ENCODE peak calls at places on chromosomes 7 and 10, in six cellular contexts. One of them, this sample, is unnamed.

GRCh38 chr7:139117599-139118233 is 8.2 kb upstream of the ZC3HAV1 start:
- DNase-seq in fibroblast of mammary gland: no peak
- DNase-seq in fibroblast of pulmonary artery: no peak
- DNase-seq in OCI-LY7: no peak
- DNase-seq in A673: no peak
- DNase-seq in brain microvascular endothelial cell: no peak
- DNase-seq in this sample: no peak

GRCh38 chr7:11807000-11807399 is 25.0 kb downstream of the THSD7A start:
- DNase-seq in fibroblast of mammary gland: no peak
- DNase-seq in fibroblast of pulmonary artery: no peak
- DNase-seq in OCI-LY7: no peak
- DNase-seq in A673: no peak
- DNase-seq in brain microvascular endothelial cell: no peak
- DNase-seq in this sample: no peak

GRCh38 chr7:2151801-2152612 is 80.7 kb downstream of the MAD1L1 start:
- DNase-seq in fibroblast of mammary gland: no peak
- DNase-seq in fibroblast of pulmonary artery: no peak
- DNase-seq in OCI-LY7: no peak
- DNase-seq in A673: no peak
- DNase-seq in brain microvascular endothelial cell: no peak
- DNase-seq in this sample: no peak

GRCh38 chr7:135194494-135195095 is 16.7 kb downstream of the WDR91 start:
- DNase-seq in fibroblast of mammary gland: peak
- DNase-seq in fibroblast of pulmonary artery: no peak
- DNase-seq in OCI-LY7: no peak
- DNase-seq in A673: peak
- DNase-seq in brain microvascular endothelial cell: peak
- DNase-seq in this sample: no peak

GRCh38 chr10:16995867-16996529 is 133.6 kb downstream of the CUBN start:
- DNase-seq in fibroblast of mammary gland: peak
- DNase-seq in fibroblast of pulmonary artery: peak
- DNase-seq in OCI-LY7: no peak
- DNase-seq in A673: peak
- DNase-seq in brain microvascular endothelial cell: peak
- DNase-seq in this sample: no peak

GRCh38 chr7:128017880-128018845 is 13.1 kb downstream of the LRRC4 start:
- DNase-seq in fibroblast of mammary gland: no peak
- DNase-seq in fibroblast of pulmonary artery: peak
- DNase-seq in OCI-LY7: no peak
- DNase-seq in A673: no peak
- DNase-seq in brain microvascular endothelial cell: no peak
- DNase-seq in this sample: no peak

GRCh38 chr10:79102056-79102874 is 33.5 kb downstream of the ZMIZ1 start:
- DNase-seq in fibroblast of mammary gland: no peak
- DNase-seq in fibroblast of pulmonary artery: no peak
- DNase-seq in OCI-LY7: no peak
- DNase-seq in A673: no peak
- DNase-seq in brain microvascular endothelial cell: no peak
- DNase-seq in this sample: no peak

GRCh38 chr7:87517136-87517805 is 41.8 kb upstream of the ABCB4 start:
- DNase-seq in fibroblast of mammary gland: peak
- DNase-seq in fibroblast of pulmonary artery: no peak
- DNase-seq in OCI-LY7: no peak
- DNase-seq in A673: no peak
- DNase-seq in brain microvascular endothelial cell: no peak
- DNase-seq in this sample: peak

GRCh38 chr10:93224005-93224779 is 150.5 kb downstream of the CYP26A1 start:
- DNase-seq in fibroblast of mammary gland: peak
- DNase-seq in fibroblast of pulmonary artery: no peak
- DNase-seq in OCI-LY7: no peak
- DNase-seq in A673: no peak
- DNase-seq in brain microvascular endothelial cell: no peak
- DNase-seq in this sample: no peak

GRCh38 chr10:59177031-59177861 is 803 bp downstream of the PHYHIPL start:
- DNase-seq in fibroblast of mammary gland: peak
- DNase-seq in fibroblast of pulmonary artery: peak
- DNase-seq in OCI-LY7: no peak
- DNase-seq in A673: peak
- DNase-seq in brain microvascular endothelial cell: peak
- DNase-seq in this sample: no peak

GRCh38 chr7:45564485-45564884 is 9.7 kb upstream of the ADCY1 start:
- DNase-seq in fibroblast of mammary gland: no peak
- DNase-seq in fibroblast of pulmonary artery: no peak
- DNase-seq in OCI-LY7: no peak
- DNase-seq in A673: no peak
- DNase-seq in brain microvascular endothelial cell: no peak
- DNase-seq in this sample: no peak

GRCh38 chr10:28569506-28570159 is 36.7 kb downstream of the WAC start:
- DNase-seq in fibroblast of mammary gland: peak
- DNase-seq in fibroblast of pulmonary artery: peak
- DNase-seq in OCI-LY7: no peak
- DNase-seq in A673: no peak
- DNase-seq in brain microvascular endothelial cell: peak
- DNase-seq in this sample: no peak

GRCh38 chr10:60434418-60435046 is 44.9 kb upstream of the ANK3 start:
- DNase-seq in fibroblast of mammary gland: peak
- DNase-seq in fibroblast of pulmonary artery: peak
- DNase-seq in OCI-LY7: peak
- DNase-seq in A673: peak
- DNase-seq in brain microvascular endothelial cell: peak
- DNase-seq in this sample: peak

GRCh38 chr7:77316219-77316978 is 99.8 kb downstream of the GSAP start:
- DNase-seq in fibroblast of mammary gland: peak
- DNase-seq in fibroblast of pulmonary artery: no peak
- DNase-seq in OCI-LY7: no peak
- DNase-seq in A673: no peak
- DNase-seq in brain microvascular endothelial cell: no peak
- DNase-seq in this sample: no peak

GRCh38 chr7:4724648-4725013 is 42.5 kb downstream of the FOXK1 start:
- DNase-seq in fibroblast of mammary gland: peak
- DNase-seq in fibroblast of pulmonary artery: peak
- DNase-seq in OCI-LY7: no peak
- DNase-seq in A673: peak
- DNase-seq in brain microvascular endothelial cell: no peak
- DNase-seq in this sample: no peak

GRCh38 chr7:112876877-112877276 is 86.7 kb upstream of the TMEM168 start:
- DNase-seq in fibroblast of mammary gland: no peak
- DNase-seq in fibroblast of pulmonary artery: no peak
- DNase-seq in OCI-LY7: no peak
- DNase-seq in A673: no peak
- DNase-seq in brain microvascular endothelial cell: no peak
- DNase-seq in this sample: no peak

GRCh38 chr10:110411047-110411410 is 86.7 kb upstream of the DUSP5 start:
- DNase-seq in fibroblast of mammary gland: peak
- DNase-seq in fibroblast of pulmonary artery: peak
- DNase-seq in OCI-LY7: no peak
- DNase-seq in A673: no peak
- DNase-seq in brain microvascular endothelial cell: peak
- DNase-seq in this sample: no peak

GRCh38 chr10:101848408-101848807 is 4.8 kb upstream of the KCNIP2 start:
- DNase-seq in fibroblast of mammary gland: no peak
- DNase-seq in fibroblast of pulmonary artery: peak
- DNase-seq in OCI-LY7: no peak
- DNase-seq in A673: no peak
- DNase-seq in brain microvascular endothelial cell: no peak
- DNase-seq in this sample: no peak

GRCh38 chr7:70268179-70268578 is 669.9 kb downstream of the AUTS2 start:
- DNase-seq in fibroblast of mammary gland: no peak
- DNase-seq in fibroblast of pulmonary artery: no peak
- DNase-seq in OCI-LY7: no peak
- DNase-seq in A673: no peak
- DNase-seq in brain microvascular endothelial cell: no peak
- DNase-seq in this sample: no peak

GRCh38 chr10:42830237-42830636 is 47.6 kb downstream of the BMS1 start:
- DNase-seq in fibroblast of mammary gland: no peak
- DNase-seq in fibroblast of pulmonary artery: no peak
- DNase-seq in OCI-LY7: no peak
- DNase-seq in A673: no peak
- DNase-seq in brain microvascular endothelial cell: no peak
- DNase-seq in this sample: no peak

GRCh38 chr10:42827201-42827600 is 44.6 kb downstream of the BMS1 start:
- DNase-seq in fibroblast of mammary gland: no peak
- DNase-seq in fibroblast of pulmonary artery: no peak
- DNase-seq in OCI-LY7: no peak
- DNase-seq in A673: peak
- DNase-seq in brain microvascular endothelial cell: no peak
- DNase-seq in this sample: no peak
- TF ChIP-seq CTCF in fibroblast of mammary gland: no peak
- TF ChIP-seq CTCF in fibroblast of pulmonary artery: peak
- TF ChIP-seq CTCF in OCI-LY7: peak
- TF ChIP-seq CTCF in A673: peak
- TF ChIP-seq CTCF in brain microvascular endothelial cell: peak
- TF ChIP-seq CTCF in this sample: no peak

GRCh38 chr7:150788474-150789269 is 11.5 kb downstream of the TMEM176B start:
- DNase-seq in fibroblast of mammary gland: peak
- DNase-seq in fibroblast of pulmonary artery: no peak
- DNase-seq in OCI-LY7: no peak
- DNase-seq in A673: peak
- DNase-seq in brain microvascular endothelial cell: no peak
- DNase-seq in this sample: no peak

GRCh38 chr7:150784954-150785353 is 15.2 kb downstream of the TMEM176B start:
- DNase-seq in fibroblast of mammary gland: peak
- DNase-seq in fibroblast of pulmonary artery: no peak
- DNase-seq in OCI-LY7: no peak
- DNase-seq in A673: no peak
- DNase-seq in brain microvascular endothelial cell: no peak
- DNase-seq in this sample: no peak

GRCh38 chr7:150790416-150791075 is 9.6 kb downstream of the TMEM176B start:
- DNase-seq in fibroblast of mammary gland: no peak
- DNase-seq in fibroblast of pulmonary artery: no peak
- DNase-seq in OCI-LY7: no peak
- DNase-seq in A673: no peak
- DNase-seq in brain microvascular endothelial cell: no peak
- DNase-seq in this sample: no peak

GRCh38 chr7:150784120-150784736 is 15.9 kb downstream of the TMEM176B start:
- DNase-seq in fibroblast of mammary gland: peak
- DNase-seq in fibroblast of pulmonary artery: no peak
- DNase-seq in OCI-LY7: no peak
- DNase-seq in A673: no peak
- DNase-seq in brain microvascular endothelial cell: no peak
- DNase-seq in this sample: no peak

GRCh38 chr7:150787321-150788281 is 12.6 kb downstream of the TMEM176B start:
- DNase-seq in fibroblast of mammary gland: peak
- DNase-seq in fibroblast of pulmonary artery: no peak
- DNase-seq in OCI-LY7: no peak
- DNase-seq in A673: peak
- DNase-seq in brain microvascular endothelial cell: no peak
- DNase-seq in this sample: no peak
- TF ChIP-seq CTCF in fibroblast of mammary gland: no peak
- TF ChIP-seq CTCF in fibroblast of pulmonary artery: no peak
- TF ChIP-seq CTCF in OCI-LY7: no peak
- TF ChIP-seq CTCF in A673: no peak
- TF ChIP-seq CTCF in brain microvascular endothelial cell: no peak
- TF ChIP-seq CTCF in this sample: no peak

GRCh38 chr10:22338260-22338894 is 6.9 kb upstream of the SPAG6 start:
- DNase-seq in fibroblast of mammary gland: no peak
- DNase-seq in fibroblast of pulmonary artery: no peak
- DNase-seq in OCI-LY7: no peak
- DNase-seq in A673: no peak
- DNase-seq in brain microvascular endothelial cell: no peak
- DNase-seq in this sample: no peak

GRCh38 chr10:22334414-22335203 is 10.7 kb upstream of the SPAG6 start:
- DNase-seq in fibroblast of mammary gland: no peak
- DNase-seq in fibroblast of pulmonary artery: no peak
- DNase-seq in OCI-LY7: no peak
- DNase-seq in A673: no peak
- DNase-seq in brain microvascular endothelial cell: no peak
- DNase-seq in this sample: no peak

GRCh38 chr10:22333167-22333566 is 12.1 kb upstream of the SPAG6 start:
- DNase-seq in fibroblast of mammary gland: no peak
- DNase-seq in fibroblast of pulmonary artery: no peak
- DNase-seq in OCI-LY7: no peak
- DNase-seq in A673: no peak
- DNase-seq in brain microvascular endothelial cell: no peak
- DNase-seq in this sample: no peak

GRCh38 chr10:22333667-22334282 is 11.5 kb upstream of the SPAG6 start:
- DNase-seq in fibroblast of mammary gland: no peak
- DNase-seq in fibroblast of pulmonary artery: no peak
- DNase-seq in OCI-LY7: no peak
- DNase-seq in A673: no peak
- DNase-seq in brain microvascular endothelial cell: no peak
- DNase-seq in this sample: no peak

GRCh38 chr10:22335204-22335956 is 9.9 kb upstream of the SPAG6 start:
- DNase-seq in fibroblast of mammary gland: peak
- DNase-seq in fibroblast of pulmonary artery: peak
- DNase-seq in OCI-LY7: no peak
- DNase-seq in A673: no peak
- DNase-seq in brain microvascular endothelial cell: no peak
- DNase-seq in this sample: peak
- TF ChIP-seq CTCF in fibroblast of mammary gland: no peak
- TF ChIP-seq CTCF in fibroblast of pulmonary artery: no peak
- TF ChIP-seq CTCF in OCI-LY7: no peak
- TF ChIP-seq CTCF in A673: no peak
- TF ChIP-seq CTCF in brain microvascular endothelial cell: peak
- TF ChIP-seq CTCF in this sample: no peak

GRCh38 chr10:63268139-63268797 is 135.1 kb downstream of the NRBF2 start:
- DNase-seq in fibroblast of mammary gland: peak
- DNase-seq in fibroblast of pulmonary artery: peak
- DNase-seq in OCI-LY7: no peak
- DNase-seq in A673: peak
- DNase-seq in brain microvascular endothelial cell: no peak
- DNase-seq in this sample: no peak

GRCh38 chr10:63266337-63267327 is 133.5 kb downstream of the NRBF2 start:
- DNase-seq in fibroblast of mammary gland: no peak
- DNase-seq in fibroblast of pulmonary artery: no peak
- DNase-seq in OCI-LY7: peak
- DNase-seq in A673: no peak
- DNase-seq in brain microvascular endothelial cell: no peak
- DNase-seq in this sample: no peak

GRCh38 chr10:63267414-63268138 is 134.4 kb downstream of the NRBF2 start:
- DNase-seq in fibroblast of mammary gland: peak
- DNase-seq in fibroblast of pulmonary artery: peak
- DNase-seq in OCI-LY7: peak
- DNase-seq in A673: peak
- DNase-seq in brain microvascular endothelial cell: peak
- DNase-seq in this sample: peak

GRCh38 chr10:63265646-63266207 is 132.6 kb downstream of the NRBF2 start:
- DNase-seq in fibroblast of mammary gland: no peak
- DNase-seq in fibroblast of pulmonary artery: no peak
- DNase-seq in OCI-LY7: no peak
- DNase-seq in A673: no peak
- DNase-seq in brain microvascular endothelial cell: no peak
- DNase-seq in this sample: no peak

DNA sequence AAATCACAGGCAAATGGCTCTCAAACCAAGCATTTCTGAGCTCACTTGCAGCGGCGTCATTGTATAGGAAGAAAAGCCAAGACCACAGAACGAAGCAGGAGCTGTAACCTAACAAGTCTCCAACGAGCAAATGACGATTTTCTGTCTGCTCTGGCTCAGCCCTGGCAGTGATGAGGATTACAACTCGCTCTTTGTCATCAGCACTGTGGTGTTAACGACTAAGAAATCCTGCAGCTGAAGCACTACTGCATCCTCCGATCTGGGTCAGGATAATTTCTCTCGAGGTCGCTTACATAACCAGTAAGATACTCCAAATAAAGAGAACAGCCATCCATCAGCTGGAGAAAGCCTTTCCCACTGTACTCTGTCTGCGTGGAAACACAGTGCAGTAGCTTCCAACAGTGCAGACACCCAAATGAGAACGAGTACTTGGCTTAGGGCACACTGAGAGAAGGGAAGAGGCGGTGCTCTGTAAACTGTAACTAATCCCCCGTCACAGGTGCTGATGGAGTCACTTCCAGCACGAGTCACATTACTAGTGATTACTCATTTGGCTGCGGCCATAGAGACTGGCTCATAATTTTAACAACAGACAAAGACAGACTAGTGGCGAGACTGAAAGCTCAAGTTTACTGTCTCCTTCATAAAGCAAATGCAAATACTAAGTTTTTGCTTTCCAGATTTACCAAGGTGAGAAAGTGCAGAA is 135.8 kb downstream of the NRBF2 start:
- DNase-seq in fibroblast of mammary gland: peak
- DNase-seq in fibroblast of pulmonary artery: peak
- DNase-seq in OCI-LY7: peak
- DNase-seq in A673: peak
- DNase-seq in brain microvascular endothelial cell: peak
- DNase-seq in this sample: peak
- TF ChIP-seq CTCF in fibroblast of mammary gland: peak
- TF ChIP-seq CTCF in fibroblast of pulmonary artery: peak
- TF ChIP-seq CTCF in OCI-LY7: peak
- TF ChIP-seq CTCF in A673: peak
- TF ChIP-seq CTCF in brain microvascular endothelial cell: peak
- TF ChIP-seq CTCF in this sample: no peak

This sample was measured in activated CD8-positive, alpha-beta T cell treated with anti-CD3 and anti-CD28 coated beads for 36 hours.